ENCODE peak calls at places on chromosome 19, in ten cellular contexts. One of them, this sample, is unnamed.

GRCh38 chr19:3546119-3546518 is 7.1 kb downstream of the TEKTIP1 start:
- DNase-seq in GM13976: no peak
- DNase-seq in dorsolateral prefrontal cortex: no peak
- DNase-seq in left lung: no peak
- DNase-seq in stomach: peak
- DNase-seq in HL-60: no peak
- DNase-seq in psoas muscle: no peak
- DNase-seq in AG04450: no peak
- DNase-seq in astrocyte of the cerebellum: no peak
- DNase-seq in tibial nerve: no peak
- DNase-seq in this sample: no peak

GRCh38 chr19:10114651-10115391 is 3.3 kb downstream of the P2RY11 start:
- DNase-seq in left lung: no peak
- DNase-seq in stomach: no peak
- DNase-seq in HL-60: no peak
- DNase-seq in psoas muscle: no peak
- DNase-seq in GM13976: no peak
- DNase-seq in tibial nerve: no peak
- DNase-seq in astrocyte of the cerebellum: no peak
- DNase-seq in AG04450: no peak
- DNase-seq in dorsolateral prefrontal cortex: no peak
- DNase-seq in this sample: no peak

GRCh38 chr19:10289836-10290438 is at the start of gene ICAM5:
- DNase-seq in psoas muscle: no peak
- DNase-seq in dorsolateral prefrontal cortex: peak
- DNase-seq in left lung: no peak
- DNase-seq in GM13976: no peak
- DNase-seq in tibial nerve: no peak
- DNase-seq in astrocyte of the cerebellum: no peak
- DNase-seq in HL-60: no peak
- DNase-seq in AG04450: no peak
- DNase-seq in stomach: no peak
- DNase-seq in this sample: no peak

GRCh38 chr19:41999878-42000208 is 5.8 kb upstream of the ATP1A3 start:
- DNase-seq in dorsolateral prefrontal cortex: no peak
- DNase-seq in AG04450: no peak
- DNase-seq in GM13976: no peak
- DNase-seq in psoas muscle: no peak
- DNase-seq in HL-60: no peak
- DNase-seq in left lung: no peak
- DNase-seq in stomach: no peak
- DNase-seq in astrocyte of the cerebellum: no peak
- DNase-seq in tibial nerve: no peak
- DNase-seq in this sample: no peak

GRCh38 chr19:36245210-36246005 is 30.5 kb downstream of the ZNF146 start:
- DNase-seq in psoas muscle: no peak
- DNase-seq in tibial nerve: no peak
- DNase-seq in HL-60: no peak
- DNase-seq in astrocyte of the cerebellum: no peak
- DNase-seq in AG04450: no peak
- DNase-seq in stomach: no peak
- DNase-seq in left lung: no peak
- DNase-seq in dorsolateral prefrontal cortex: peak
- DNase-seq in GM13976: peak
- DNase-seq in this sample: no peak

GRCh38 chr19:10420444-10421239 is at the start of gene PDE4A:
- DNase-seq in astrocyte of the cerebellum: no peak
- DNase-seq in AG04450: no peak
- DNase-seq in tibial nerve: no peak
- DNase-seq in left lung: no peak
- DNase-seq in GM13976: peak
- DNase-seq in dorsolateral prefrontal cortex: no peak
- DNase-seq in HL-60: no peak
- DNase-seq in psoas muscle: no peak
- DNase-seq in stomach: no peak
- DNase-seq in this sample: no peak

GRCh38 chr19:40640744-40641143 is 39.6 kb downstream of the LTBP4 start:
- DNase-seq in AG04450: no peak
- DNase-seq in dorsolateral prefrontal cortex: no peak
- DNase-seq in stomach: no peak
- DNase-seq in tibial nerve: no peak
- DNase-seq in astrocyte of the cerebellum: no peak
- DNase-seq in HL-60: no peak
- DNase-seq in left lung: no peak
- DNase-seq in GM13976: no peak
- DNase-seq in psoas muscle: no peak
- DNase-seq in this sample: no peak

GRCh38 chr19:6210721-6211600 is 68.8 kb downstream of the MLLT1 start:
- DNase-seq in left lung: peak
- DNase-seq in GM13976: no peak
- DNase-seq in psoas muscle: no peak
- DNase-seq in AG04450: no peak
- DNase-seq in dorsolateral prefrontal cortex: no peak
- DNase-seq in stomach: no peak
- DNase-seq in astrocyte of the cerebellum: no peak
- DNase-seq in HL-60: no peak
- DNase-seq in tibial nerve: no peak
- DNase-seq in this sample: no peak

GRCh38 chr19:8208119-8208709 is 956 bp upstream of the CERS4 start:
- DNase-seq in psoas muscle: peak
- DNase-seq in stomach: peak
- DNase-seq in astrocyte of the cerebellum: no peak
- DNase-seq in GM13976: no peak
- DNase-seq in left lung: no peak
- DNase-seq in AG04450: no peak
- DNase-seq in HL-60: no peak
- DNase-seq in tibial nerve: no peak
- DNase-seq in dorsolateral prefrontal cortex: peak
- DNase-seq in this sample: no peak

GRCh38 chr19:41193420-41194156 is 569 bp downstream of the CYP2S1 start:
- DNase-seq in stomach: no peak
- DNase-seq in AG04450: no peak
- DNase-seq in astrocyte of the cerebellum: no peak
- DNase-seq in dorsolateral prefrontal cortex: no peak
- DNase-seq in GM13976: no peak
- DNase-seq in tibial nerve: no peak
- DNase-seq in left lung: no peak
- DNase-seq in psoas muscle: no peak
- DNase-seq in HL-60: no peak
- DNase-seq in this sample: no peak

GRCh38 chr19:3679138-3679537 is 21.1 kb downstream of the PIP5K1C start:
- DNase-seq in stomach: no peak
- DNase-seq in left lung: no peak
- DNase-seq in dorsolateral prefrontal cortex: no peak
- DNase-seq in psoas muscle: no peak
- DNase-seq in HL-60: no peak
- DNase-seq in GM13976: no peak
- DNase-seq in tibial nerve: no peak
- DNase-seq in astrocyte of the cerebellum: no peak
- DNase-seq in AG04450: no peak
- DNase-seq in this sample: no peak

GRCh38 chr19:48858984-48859710 is 9.3 kb downstream of the PLEKHA4 start:
- DNase-seq in left lung: peak
- DNase-seq in psoas muscle: no peak
- DNase-seq in AG04450: no peak
- DNase-seq in GM13976: peak
- DNase-seq in dorsolateral prefrontal cortex: no peak
- DNase-seq in astrocyte of the cerebellum: no peak
- DNase-seq in stomach: no peak
- DNase-seq in tibial nerve: no peak
- DNase-seq in HL-60: peak
- DNase-seq in this sample: no peak

GRCh38 chr19:30159636-30160035 is 212.5 kb upstream of the ZNF536 start:
- DNase-seq in left lung: no peak
- DNase-seq in tibial nerve: no peak
- DNase-seq in psoas muscle: no peak
- DNase-seq in GM13976: no peak
- DNase-seq in stomach: no peak
- DNase-seq in AG04450: no peak
- DNase-seq in astrocyte of the cerebellum: no peak
- DNase-seq in dorsolateral prefrontal cortex: no peak
- DNase-seq in HL-60: no peak
- DNase-seq in this sample: no peak

GRCh38 chr19:18635831-18636182 is 1.0 kb upstream of the KLHL26 start:
- DNase-seq in GM13976: no peak
- DNase-seq in psoas muscle: no peak
- DNase-seq in AG04450: no peak
- DNase-seq in left lung: no peak
- DNase-seq in astrocyte of the cerebellum: no peak
- DNase-seq in dorsolateral prefrontal cortex: no peak
- DNase-seq in tibial nerve: no peak
- DNase-seq in stomach: no peak
- DNase-seq in HL-60: no peak
- DNase-seq in this sample: no peak
- TF ChIP-seq CTCF in GM13976: no peak
- TF ChIP-seq CTCF in psoas muscle: no peak
- TF ChIP-seq CTCF in AG04450: no peak
- TF ChIP-seq CTCF in left lung: no peak
- TF ChIP-seq CTCF in astrocyte of the cerebellum: no peak
- TF ChIP-seq CTCF in dorsolateral prefrontal cortex: no peak
- TF ChIP-seq CTCF in tibial nerve: no peak
- TF ChIP-seq CTCF in stomach: no peak
- TF ChIP-seq CTCF in HL-60: no peak
- TF ChIP-seq CTCF in this sample: no peak

GRCh38 chr19:47112664-47113445 is 721 bp downstream of the ZC3H4 start:
- DNase-seq in HL-60: peak
- DNase-seq in GM13976: peak
- DNase-seq in left lung: peak
- DNase-seq in tibial nerve: peak
- DNase-seq in stomach: peak
- DNase-seq in astrocyte of the cerebellum: peak
- DNase-seq in AG04450: peak
- DNase-seq in dorsolateral prefrontal cortex: peak
- DNase-seq in psoas muscle: peak
- DNase-seq in this sample: peak
- TF ChIP-seq CTCF in HL-60: no peak
- TF ChIP-seq CTCF in GM13976: no peak
- TF ChIP-seq CTCF in left lung: no peak
- TF ChIP-seq CTCF in tibial nerve: no peak
- TF ChIP-seq CTCF in stomach: no peak
- TF ChIP-seq CTCF in astrocyte of the cerebellum: no peak
- TF ChIP-seq CTCF in AG04450: peak
- TF ChIP-seq CTCF in dorsolateral prefrontal cortex: peak
- TF ChIP-seq CTCF in psoas muscle: no peak
- TF ChIP-seq CTCF in this sample: no peak

GRCh38 chr19:45128109-45128508 is 32.7 kb downstream of the NKPD1 start:
- DNase-seq in HL-60: no peak
- DNase-seq in astrocyte of the cerebellum: no peak
- DNase-seq in tibial nerve: no peak
- DNase-seq in left lung: no peak
- DNase-seq in GM13976: no peak
- DNase-seq in AG04450: no peak
- DNase-seq in stomach: no peak
- DNase-seq in psoas muscle: no peak
- DNase-seq in dorsolateral prefrontal cortex: no peak
- DNase-seq in this sample: no peak

GRCh38 chr19:45124021-45124420 is 31.0 kb downstream of the PPP1R37 start:
- DNase-seq in tibial nerve: no peak
- DNase-seq in GM13976: no peak
- DNase-seq in psoas muscle: no peak
- DNase-seq in left lung: no peak
- DNase-seq in stomach: no peak
- DNase-seq in dorsolateral prefrontal cortex: no peak
- DNase-seq in astrocyte of the cerebellum: no peak
- DNase-seq in HL-60: no peak
- DNase-seq in AG04450: no peak
- DNase-seq in this sample: no peak

GRCh38 chr19:45126654-45127053 is 33.7 kb downstream of the PPP1R37 start:
- DNase-seq in GM13976: no peak
- DNase-seq in dorsolateral prefrontal cortex: no peak
- DNase-seq in left lung: no peak
- DNase-seq in astrocyte of the cerebellum: no peak
- DNase-seq in stomach: no peak
- DNase-seq in HL-60: no peak
- DNase-seq in tibial nerve: no peak
- DNase-seq in AG04450: no peak
- DNase-seq in psoas muscle: no peak
- DNase-seq in this sample: no peak

GRCh38 chr19:45125360-45125759 is 32.4 kb downstream of the PPP1R37 start:
- DNase-seq in psoas muscle: no peak
- DNase-seq in tibial nerve: no peak
- DNase-seq in stomach: no peak
- DNase-seq in astrocyte of the cerebellum: no peak
- DNase-seq in left lung: no peak
- DNase-seq in GM13976: no peak
- DNase-seq in dorsolateral prefrontal cortex: no peak
- DNase-seq in AG04450: no peak
- DNase-seq in HL-60: no peak
- DNase-seq in this sample: no peak

GRCh38 chr19:45125975-45126493 is 33.1 kb downstream of the PPP1R37 start:
- DNase-seq in stomach: peak
- DNase-seq in psoas muscle: peak
- DNase-seq in GM13976: peak
- DNase-seq in astrocyte of the cerebellum: peak
- DNase-seq in left lung: peak
- DNase-seq in tibial nerve: no peak
- DNase-seq in HL-60: peak
- DNase-seq in AG04450: peak
- DNase-seq in dorsolateral prefrontal cortex: peak
- DNase-seq in this sample: no peak
- TF ChIP-seq CTCF in stomach: peak
- TF ChIP-seq CTCF in psoas muscle: peak
- TF ChIP-seq CTCF in GM13976: peak
- TF ChIP-seq CTCF in astrocyte of the cerebellum: peak
- TF ChIP-seq CTCF in left lung: peak
- TF ChIP-seq CTCF in tibial nerve: peak
- TF ChIP-seq CTCF in HL-60: peak
- TF ChIP-seq CTCF in AG04450: peak
- TF ChIP-seq CTCF in dorsolateral prefrontal cortex: peak
- TF ChIP-seq CTCF in this sample: peak

GRCh38 chr19:17482877-17483604 is 12.7 kb downstream of the SLC27A1 start:
- DNase-seq in stomach: no peak
- DNase-seq in psoas muscle: no peak
- DNase-seq in HL-60: no peak
- DNase-seq in GM13976: peak
- DNase-seq in astrocyte of the cerebellum: no peak
- DNase-seq in left lung: no peak
- DNase-seq in tibial nerve: no peak
- DNase-seq in dorsolateral prefrontal cortex: no peak
- DNase-seq in AG04450: no peak
- DNase-seq in this sample: no peak

GRCh38 chr19:17486545-17486944 is 16.2 kb downstream of the SLC27A1 start:
- DNase-seq in GM13976: no peak
- DNase-seq in HL-60: no peak
- DNase-seq in psoas muscle: no peak
- DNase-seq in AG04450: no peak
- DNase-seq in stomach: no peak
- DNase-seq in left lung: no peak
- DNase-seq in tibial nerve: no peak
- DNase-seq in dorsolateral prefrontal cortex: no peak
- DNase-seq in astrocyte of the cerebellum: no peak
- DNase-seq in this sample: no peak

GRCh38 chr19:17481986-17482385 is 11.7 kb downstream of the SLC27A1 start:
- DNase-seq in dorsolateral prefrontal cortex: no peak
- DNase-seq in tibial nerve: no peak
- DNase-seq in psoas muscle: no peak
- DNase-seq in left lung: no peak
- DNase-seq in AG04450: no peak
- DNase-seq in HL-60: no peak
- DNase-seq in astrocyte of the cerebellum: no peak
- DNase-seq in stomach: no peak
- DNase-seq in GM13976: no peak
- DNase-seq in this sample: no peak

GRCh38 chr19:17483605-17484002 is 13.3 kb downstream of the SLC27A1 start:
- DNase-seq in psoas muscle: no peak
- DNase-seq in dorsolateral prefrontal cortex: no peak
- DNase-seq in stomach: no peak
- DNase-seq in GM13976: no peak
- DNase-seq in AG04450: no peak
- DNase-seq in astrocyte of the cerebellum: no peak
- DNase-seq in HL-60: no peak
- DNase-seq in left lung: no peak
- DNase-seq in tibial nerve: no peak
- DNase-seq in this sample: no peak

GRCh38 chr19:17484520-17485180 is 14.3 kb downstream of the SLC27A1 start:
- DNase-seq in dorsolateral prefrontal cortex: no peak
- DNase-seq in left lung: no peak
- DNase-seq in stomach: no peak
- DNase-seq in GM13976: no peak
- DNase-seq in AG04450: no peak
- DNase-seq in psoas muscle: no peak
- DNase-seq in tibial nerve: no peak
- DNase-seq in HL-60: no peak
- DNase-seq in astrocyte of the cerebellum: no peak
- DNase-seq in this sample: no peak
- TF ChIP-seq CTCF in dorsolateral prefrontal cortex: no peak
- TF ChIP-seq CTCF in left lung: no peak
- TF ChIP-seq CTCF in stomach: no peak
- TF ChIP-seq CTCF in GM13976: no peak
- TF ChIP-seq CTCF in AG04450: no peak
- TF ChIP-seq CTCF in psoas muscle: no peak
- TF ChIP-seq CTCF in tibial nerve: no peak
- TF ChIP-seq CTCF in HL-60: no peak
- TF ChIP-seq CTCF in astrocyte of the cerebellum: no peak
- TF ChIP-seq CTCF in this sample: no peak

This sample was measured in AG09319.